ENCODE peak calls at places on chromosomes 16 and 17, in eight cellular contexts. Q is fibroblast of pulmonary artery, G is pancreas, N is ovary, E is WTC11, W is stomach, H is colonic mucosa, K is right lobe of liver. F is an unnamed sample.

GRCh38 chr17:55348749-55349354 is 72.8 kb downstream of the MMD start:
- DNase-seq in G (peak; percentile 34), N (peak; percentile 43), K (peak; percentile 55), E (peak; percentile 31), H (peak; percentile 46), Q (peak; percentile 65), W (peak; percentile 63), F (peak; percentile 31)

GRCh38 chr16:12767897-12768296 is 35.8 kb downstream of the CPPED1 start:
- DNase-seq in W (no peak), E (no peak), N (no peak), Q (no peak), H (no peak), G (no peak), K (no peak), F (no peak)

GRCh38 chr16:31700530-31701388 is 172.8 kb upstream of the ZNF267 start:
- DNase-seq in G (peak; percentile 87), W (peak; percentile 92), E (peak; percentile 93), N (peak; percentile 82), K (peak; percentile 90), Q (peak; percentile 50), H (peak; percentile 95), F (peak; percentile 93)

GRCh38 chr17:79931517-79932309 is 92.5 kb upstream of the CBX4 start:
- DNase-seq in Q (no peak), W (no peak), H (peak; percentile 80), G (no peak), N (peak; percentile 17), K (no peak), E (no peak), F (no peak)

GRCh38 chr17:19703776-19704371 is 12.5 kb downstream of the SLC47A2 start:
- DNase-seq in Q (no peak), W (peak; percentile 51), N (no peak), E (no peak), K (peak; percentile 65), H (no peak), G (no peak), F (no peak)

GRCh38 chr17:53278466-53278865 is 544.3 kb upstream of the KIF2B start:
- DNase-seq in H (no peak), W (no peak), E (no peak), K (no peak), N (no peak), G (no peak), Q (no peak), F (no peak)

GRCh38 chr17:62797959-62798358 is 10.2 kb downstream of the MARCHF10 start:
- DNase-seq in K (no peak), H (no peak), E (no peak), N (no peak), Q (peak; percentile 14), W (no peak), G (no peak), F (no peak)

GRCh38 chr16:67198238-67198734 is 645 bp upstream of the ELMO3 start:
- DNase-seq in H (peak; percentile 80), W (peak; percentile 68), N (peak; percentile 44), G (peak; percentile 66), E (peak; percentile 53), Q (no peak), K (no peak), F (peak; percentile 83)

GRCh38 chr17:27207073-27207511 is 86.8 kb upstream of the WSB1 start:
- DNase-seq in E (no peak), K (no peak), W (no peak), Q (peak; percentile 69), N (no peak), G (no peak), H (no peak), F (no peak)

GRCh38 chr17:33908363-33909064 is 346.6 kb upstream of the CCL2 start:
- DNase-seq in H (no peak), E (no peak), K (no peak), G (no peak), W (no peak), Q (no peak), N (no peak), F (no peak)

GRCh38 chr16:1533443-1533951 is at the start of gene TMEM204:
- DNase-seq in K (no peak), Q (peak; percentile 68), N (peak; percentile 77), H (peak; percentile 41), E (no peak), G (no peak), W (peak; percentile 38), F (no peak)

GRCh38 chr17:78665952-78666920 is 89.0 kb upstream of the DNAH17 start:
- DNase-seq in Q (no peak), N (no peak), H (no peak), G (no peak), K (no peak), W (no peak), E (no peak), F (peak; percentile 29)

GRCh38 chr16:5580320-5580719 is 482.7 kb upstream of the EEF2KMT start:
- DNase-seq in H (no peak), K (no peak), W (no peak), Q (no peak), G (no peak), N (no peak), E (no peak), F (no peak)

GRCh38 chr16:48916566-48916965 is 306.6 kb upstream of the N4BP1 start:
- DNase-seq in H (no peak), E (no peak), K (no peak), G (no peak), W (no peak), N (no peak), Q (no peak), F (no peak)

GRCh38 chr17:70308619-70309018 is 139.3 kb downstream of the KCNJ2 start:
- DNase-seq in K (no peak), W (no peak), E (no peak), N (no peak), Q (no peak), H (no peak), G (no peak), F (no peak)

GRCh38 chr16:56538331-56538730 is 18.5 kb upstream of the BBS2 start:
- DNase-seq in G (no peak), K (no peak), W (no peak), H (no peak), E (no peak), N (no peak), Q (no peak), F (no peak)

GRCh38 chr17:40095944-40096791 is 4.2 kb downstream of the NR1D1 start:
- DNase-seq in N (no peak), G (no peak), E (no peak), Q (no peak), K (no peak), H (peak; percentile 71), W (peak; percentile 57), F (no peak)

GRCh38 chr17:28878981-28879380 is 18.6 kb downstream of the FLOT2 start:
- DNase-seq in E (peak; percentile 80), H (peak; percentile 36), G (no peak), N (no peak), W (peak; percentile 35), Q (peak; percentile 58), K (no peak), F (peak; percentile 65)

GRCh38 chr17:28381141-28381825 is 9.8 kb downstream of the SARM1 start:
- DNase-seq in N (no peak), H (peak; percentile 54), E (peak; percentile 85), G (no peak), W (peak; percentile 44), K (peak; percentile 75), Q (no peak), F (peak; percentile 60)

GRCh38 chr17:30520436-30520835 is 43.2 kb downstream of the GOSR1 start:
- DNase-seq in E (no peak), H (no peak), Q (peak; percentile 54), G (no peak), K (no peak), N (no peak), W (no peak), F (no peak)

GRCh38 chr16:89921699-89922476 is 1.3 kb upstream of the TUBB3 start:
- DNase-seq in Q (peak; percentile 93), H (peak; percentile 54), N (peak; percentile 81), K (no peak), W (peak; percentile 58), G (no peak), E (peak; percentile 44), F (peak; percentile 94)

GRCh38 chr16:89892635-89893034 is 19.2 kb downstream of the TCF25 start:
- DNase-seq in K (no peak), N (no peak), W (no peak), G (no peak), Q (no peak), E (no peak), H (no peak), F (no peak)

GRCh38 chr17:65797809-65798208 is 236.4 kb upstream of the AXIN2 start:
- DNase-seq in W (no peak), Q (no peak), E (peak; percentile 67), K (no peak), G (no peak), H (no peak), N (no peak), F (no peak)
- TF ChIP-seq CTCF in W (no peak), Q (peak; percentile 38), E (peak; percentile 74), K (no peak), G (no peak), H (peak; percentile 35), N (no peak), F (peak; percentile 20)

GRCh38 chr16:88697831-88698693 is 8.1 kb downstream of the RNF166 start:
- DNase-seq in H (no peak), G (no peak), Q (no peak), N (no peak), E (peak; percentile 58), W (no peak), K (no peak), F (peak; percentile 35)
- TF ChIP-seq CTCF in H (no peak), G (no peak), Q (peak; percentile 22), N (no peak), E (peak; percentile 14), W (no peak), K (peak; percentile 28), F (peak; percentile 54)

GRCh38 chr17:82489851-82490511 is 29.6 kb upstream of the FOXK2 start:
- DNase-seq in K (no peak), Q (no peak), G (no peak), W (no peak), N (no peak), H (no peak), E (no peak), F (no peak)

GRCh38 chr17:82491196-82491530 is 28.4 kb upstream of the FOXK2 start:
- DNase-seq in H (no peak), E (no peak), W (no peak), G (no peak), Q (no peak), N (no peak), K (no peak), F (no peak)

GRCh38 chr17:82492647-82493516 is 26.6 kb upstream of the FOXK2 start:
- DNase-seq in N (no peak), H (no peak), Q (peak; percentile 34), G (no peak), W (no peak), K (no peak), E (no peak), F (no peak)

GRCh38 chr17:82490512-82491195 is 28.9 kb upstream of the FOXK2 start:
- DNase-seq in G (no peak), K (no peak), W (no peak), Q (no peak), E (no peak), H (no peak), N (no peak), F (no peak)

GRCh38 chr17:82491533-82491932 is 28.0 kb upstream of the FOXK2 start:
- DNase-seq in K (no peak), H (no peak), Q (no peak), W (no peak), G (no peak), E (no peak), N (no peak), F (no peak)
- TF ChIP-seq CTCF in K (no peak), H (no peak), Q (no peak), W (no peak), G (no peak), E (no peak), N (no peak), F (no peak)

GRCh38 chr16:65634833-65635232 is 513.0 kb upstream of the CDH11 start:
- DNase-seq in Q (no peak), H (no peak), N (no peak), E (no peak), G (no peak), K (no peak), W (no peak), F (no peak)

GRCh38 chr16:65634291-65634690 is 512.4 kb upstream of the CDH11 start:
- DNase-seq in E (peak; percentile 16), H (no peak), K (no peak), Q (peak; percentile 5), N (no peak), G (no peak), W (no peak), F (no peak)
- TF ChIP-seq CTCF in E (no peak), H (no peak), K (no peak), Q (no peak), N (no peak), G (no peak), W (no peak), F (no peak)

F was measured in Calu3.